ENCODE peak calls at places on chromosomes 16 and 17, in seven cellular contexts. C is mucosa of descending colon, R is HFF-Myc, D is lower lobe of right lung, I is endodermal cell, E is AG04449, M is AG10803. H is an unnamed sample.

GRCh38 chr16:81511371-81511770 is 66.8 kb downstream of the CMIP start:
- DNase-seq in C (no peak), M (peak), R (peak), I (no peak), E (peak), D (no peak), H (peak)

GRCh38 chr17:39306509-39307212 is 80.9 kb upstream of the STAC2 start:
- DNase-seq in E (peak), M (peak), R (no peak), C (no peak), I (no peak), D (no peak), H (no peak)

GRCh38 chr17:82021728-82022309 is 859 bp downstream of the CENPX start:
- DNase-seq in D (no peak), I (no peak), R (no peak), E (no peak), C (peak), M (no peak), H (no peak)

GRCh38 chr16:68450741-68451140 is 2.4 kb upstream of the SMPD3 start:
- DNase-seq in M (peak), I (no peak), C (no peak), E (no peak), R (no peak), D (no peak), H (no peak)

GRCh38 chr16:67923414-67924127 is 8.1 kb downstream of the CTRL start:
- DNase-seq in M (no peak), I (no peak), D (no peak), C (no peak), E (no peak), R (no peak), H (no peak)

GRCh38 chr17:17972126-17972951 is at the start of the genes DRC3 and TOM1L2:
- DNase-seq in M (peak), D (peak), C (peak), I (peak), R (peak), E (peak), H (peak)

GRCh38 chr16:69109486-69110270 is 4.2 kb downstream of the HAS3 start:
- DNase-seq in I (peak), D (no peak), M (no peak), C (no peak), E (no peak), R (no peak), H (no peak)

GRCh38 chr17:82324566-82325285 is 7.3 kb upstream of the CD7 start:
- DNase-seq in R (no peak), E (no peak), C (peak), D (no peak), M (no peak), I (no peak), H (no peak)

GRCh38 chr16:50152807-50153647 is at the start of gene TENT4B:
- DNase-seq in I (peak), R (peak), C (peak), M (peak), D (peak), E (no peak), H (peak)

GRCh38 chr17:3025421-3026124 is 37.8 kb downstream of the OR1D5 start:
- DNase-seq in I (peak), C (no peak), E (no peak), D (peak), M (no peak), R (no peak), H (no peak)

GRCh38 chr16:78392585-78393195 is 293.2 kb downstream of the WWOX start:
- DNase-seq in C (no peak), M (no peak), R (no peak), E (no peak), I (no peak), D (no peak), H (no peak)

GRCh38 chr17:16215965-16216316 is 607 bp upstream of the NCOR1 start:
- DNase-seq in R (no peak), D (peak), C (peak), I (no peak), E (no peak), M (peak), H (no peak)

GRCh38 chr16:1580956-1581355 is 30.9 kb downstream of the IFT140 start:
- DNase-seq in D (no peak), M (no peak), E (no peak), R (no peak), I (no peak), C (peak), H (no peak)

GRCh38 chr16:19169081-19169639 is 1.1 kb downstream of the SYT17 start:
- DNase-seq in E (no peak), D (no peak), M (no peak), I (peak), R (no peak), C (no peak), H (no peak)

GRCh38 chr17:40536731-40537171 is 28.5 kb downstream of the CCR7 start:
- DNase-seq in C (no peak), M (peak), I (no peak), E (no peak), R (no peak), D (no peak), H (no peak)

DNA sequence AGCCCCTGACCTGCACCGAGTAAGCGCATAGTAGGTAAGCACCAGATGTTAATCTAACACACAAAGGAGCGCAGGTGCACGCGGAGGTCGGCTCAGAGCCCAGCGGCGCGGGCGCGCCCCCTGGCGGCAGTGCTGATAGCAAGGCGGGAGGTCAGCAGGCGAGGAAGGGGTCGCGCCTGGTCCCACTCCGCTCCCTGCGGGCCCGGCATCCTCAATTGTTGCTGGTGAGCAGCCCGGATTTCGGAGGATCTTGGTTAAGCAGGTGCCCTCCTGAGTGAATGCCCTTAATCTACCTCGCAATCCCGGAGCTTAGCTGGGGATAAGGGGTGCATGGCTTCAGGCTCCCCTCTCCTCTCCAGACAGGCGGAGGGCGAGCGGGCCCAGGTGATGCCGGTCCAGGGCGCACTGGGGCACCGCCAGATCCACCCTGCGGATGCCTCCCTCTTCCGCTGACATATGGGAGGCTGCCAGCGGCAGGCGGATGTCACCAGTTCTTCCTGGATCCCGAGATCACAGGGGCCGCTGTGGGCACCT is 4.0 kb upstream of the WNT3 start:
- DNase-seq in E (no peak), M (no peak), D (peak), C (peak), I (peak), R (no peak), H (no peak)
- TF ChIP-seq CTCF in E (peak), M (peak), D (peak), C (peak), I (peak), R (peak), H (peak)

GRCh38 chr16:59920054-59920453 is 1185.9 kb upstream of the GOT2 start:
- DNase-seq in R (no peak), I (no peak), D (no peak), E (no peak), M (no peak), C (no peak), H (no peak)
- H3K4me3 ChIP-seq in R (no peak), I (no peak), D (no peak), E (no peak), M (no peak), C (no peak), H (no peak)

GRCh38 chr17:32445976-32446375 is 1.7 kb downstream of the PSMD11 start:
- DNase-seq in E (no peak), C (no peak), M (peak), R (no peak), D (no peak), I (no peak), H (no peak)

GRCh38 chr17:32452281-32452680 is 8.0 kb downstream of the PSMD11 start:
- DNase-seq in C (no peak), R (no peak), M (peak), D (no peak), E (no peak), I (no peak), H (no peak)

GRCh38 chr17:32446949-32447348 is 2.6 kb downstream of the PSMD11 start:
- DNase-seq in R (no peak), M (no peak), D (no peak), C (no peak), E (no peak), I (no peak), H (no peak)

GRCh38 chr17:32451879-32452278 is 7.6 kb downstream of the PSMD11 start:
- DNase-seq in D (no peak), M (no peak), R (no peak), C (no peak), E (no peak), I (no peak), H (no peak)

DNA sequence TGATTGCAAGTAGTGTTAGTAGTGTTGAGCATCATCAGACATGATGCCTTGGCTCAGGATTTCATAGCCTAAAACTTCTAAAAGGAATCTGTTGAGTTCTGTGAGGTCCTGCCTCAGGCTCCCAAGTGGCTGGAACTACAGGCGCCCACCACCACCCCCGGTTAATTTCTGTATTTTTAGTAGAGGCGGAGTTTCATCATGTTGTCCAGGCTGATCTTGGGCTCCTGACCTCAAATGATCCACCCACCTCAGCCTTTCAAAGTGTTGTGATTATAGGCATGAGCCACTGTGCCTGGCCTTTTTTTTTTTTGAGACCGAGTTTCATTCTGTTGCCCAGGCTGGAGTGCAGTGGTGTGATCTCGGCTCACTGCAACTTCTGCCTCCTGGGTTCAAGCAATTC is 5.7 kb downstream of the PSMD11 start:
- DNase-seq in E (no peak), C (no peak), I (no peak), D (no peak), M (no peak), R (no peak), H (no peak)
- TF ChIP-seq CTCF in E (no peak), C (no peak), I (no peak), D (no peak), M (no peak), R (no peak), H (no peak)

DNA sequence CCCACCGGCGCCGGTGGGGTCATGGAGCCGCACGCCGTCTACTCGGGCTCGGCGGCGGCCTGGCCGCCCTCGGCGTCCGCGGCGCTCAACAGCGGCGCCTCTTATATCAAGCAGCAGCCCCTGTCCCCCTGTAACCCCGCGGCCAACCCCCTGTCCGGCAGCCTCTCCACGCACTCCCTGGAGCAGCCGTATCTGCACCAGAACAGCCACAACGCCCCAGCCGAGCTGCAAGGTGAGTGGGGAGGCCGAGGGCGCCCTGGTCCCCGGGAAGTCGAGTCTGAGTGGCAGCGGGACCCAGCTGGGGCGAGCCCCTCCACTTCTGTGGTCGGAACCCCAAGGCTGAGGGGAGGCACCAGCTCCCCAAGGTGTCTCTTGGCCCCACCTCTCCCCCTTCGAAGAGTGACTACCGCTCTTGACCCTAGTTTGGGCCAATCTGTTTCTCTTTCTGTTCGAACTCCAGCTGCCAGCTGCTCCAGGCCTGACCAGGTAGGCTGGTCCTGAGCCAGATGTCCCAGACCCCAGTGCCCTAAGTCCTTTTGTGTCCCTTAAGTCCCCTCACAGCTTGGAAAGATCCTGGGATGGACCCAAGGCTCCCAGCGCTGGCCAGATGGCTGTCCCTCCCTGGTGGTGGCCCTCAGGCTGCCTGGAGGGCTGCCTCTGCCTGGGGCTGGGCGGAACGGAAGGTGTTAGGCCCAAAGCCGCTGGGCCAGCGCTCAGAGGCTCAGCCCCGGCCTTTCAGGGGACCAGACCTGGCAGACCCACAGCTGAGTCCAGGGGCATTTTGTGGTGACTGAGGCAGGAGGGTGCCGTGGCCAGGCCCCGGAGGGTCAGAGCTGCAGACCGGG is 1.2 kb downstream of the FOXF1 start:
- DNase-seq in R (no peak), C (no peak), I (peak), M (no peak), D (no peak), E (no peak), H (no peak)
- H3K4me3 ChIP-seq in R (peak), C (peak), I (no peak), M (peak), D (peak), E (peak), H (peak)

H was measured in astrocyte of the cerebellum.